ENCODE peak calls at places on chromosomes 5 and 9, in eight cellular contexts. S, Z, K, A, G, Y, H and C are unnamed samples.

GRCh38 chr9:108105885-108106284 is 616.3 kb upstream of the KLF4 start:
- DNase-seq in S (no peak), Z (no peak), K (no peak), A (no peak), G (no peak), Y (no peak), H (no peak), C (no peak)

GRCh38 chr5:72633649-72634048 is 126.4 kb upstream of the ZNF366 start:
- DNase-seq in S (no peak), Z (peak; percentile 78), K (no peak), A (peak; percentile 34), G (no peak), Y (no peak), H (no peak), C (no peak)

GRCh38 chr5:28678899-28679298 is 1640.5 kb upstream of the CDH9 start:
- DNase-seq in S (no peak), Z (no peak), K (no peak), A (no peak), G (no peak), Y (no peak), H (no peak), C (no peak)

GRCh38 chr9:127214421-127215265 is 49.9 kb upstream of the GARNL3 start:
- DNase-seq in S (peak; percentile 33), Z (peak; percentile 49), K (peak; percentile 51), A (peak; percentile 66), G (no peak), Y (peak; percentile 58), H (peak; percentile 43), C (peak; percentile 70)

GRCh38 chr9:130710822-130711352 is 17.3 kb downstream of the EXOSC2 start:
- DNase-seq in S (no peak), Z (no peak), K (no peak), A (no peak), G (no peak), Y (no peak), H (no peak), C (no peak)

GRCh38 chr5:14178671-14179211 is 35.6 kb downstream of the TRIO start:
- DNase-seq in S (no peak), Z (peak; percentile 75), K (no peak), A (peak; percentile 46), G (no peak), Y (peak; percentile 51), H (no peak), C (no peak)

GRCh38 chr5:95107138-95107537 is 177.8 kb downstream of the MCTP1 start:
- DNase-seq in S (no peak), Z (no peak), K (no peak), A (no peak), G (no peak), Y (no peak), H (no peak), C (no peak)

GRCh38 chr5:58056546-58056945 is 403.3 kb downstream of the PLK2 start:
- DNase-seq in S (no peak), Z (peak; percentile 16), K (no peak), A (no peak), G (peak; percentile 62), Y (no peak), H (no peak), C (no peak)